ENCODE peak calls at places on chromosomes 2 and 18, in five cellular contexts. M is CD4-positive, alpha-beta memory T cell; U is mesendoderm; R is kidney glomerular epithelial cell; H is endodermal cell. L is an unnamed sample.

GRCh38 chr2:28346587-28346986 is 46.1 kb upstream of the FOSL2 start:
- DNase-seq in U (no peak), R (no peak), H (no peak), M (no peak), L (no peak)

GRCh38 chr2:173941567-173941966 is 23.6 kb downstream of the SP3 start:
- DNase-seq in M (no peak), U (no peak), H (no peak), R (no peak), L (no peak)

GRCh38 chr18:3604626-3605408 is 154.8 kb downstream of the TGIF1 start:
- DNase-seq in M (peak), H (no peak), U (peak), R (peak), L (peak)

GRCh38 chr2:77434880-77435279 is 87.3 kb downstream of the LRRTM4 start:
- DNase-seq in M (no peak), U (peak), R (no peak), H (no peak), L (no peak)

GRCh38 chr18:28136071-28136470 is 40.9 kb downstream of the CDH2 start:
- DNase-seq in H (no peak), M (no peak), R (no peak), U (peak), L (no peak)

GRCh38 chr2:1830936-1831616 is 86.8 kb upstream of the PXDN start:
- DNase-seq in U (no peak), M (no peak), R (no peak), H (no peak), L (no peak)

GRCh38 chr2:54572636-54573531 is 116.8 kb downstream of the SPTBN1 start:
- DNase-seq in M (peak), U (no peak), R (peak), H (peak), L (peak)

GRCh38 chr18:38362286-38362792 is 796.7 kb upstream of the CELF4 start:
- DNase-seq in H (peak), U (no peak), M (no peak), R (no peak), L (no peak)

L was measured in PC-9.